ENCODE peak calls at places on chromosome 4, in six cellular contexts. P is trophoblast cell, I is IMR-90, B is H9, S is H1, W is neuronal stem cell. M is an unnamed sample.
A peak's percentile ranks its signal among the peaks of the same experiment; 100 is the strongest.

GRCh38 chr4:87819281-87819919 is 13.4 kb upstream of the MEPE start:
- DNase-seq in P (peak; percentile 50), I (peak; percentile 85), B (peak; percentile 55), S (no peak), W (no peak), M (peak; percentile 77)

GRCh38 chr4:52966781-52967180 is 104.7 kb downstream of the RASL11B start:
- DNase-seq in P (no peak), I (no peak), B (no peak), S (no peak), W (no peak), M (no peak)

GRCh38 chr4:37976513-37976912 is 16.3 kb downstream of the PTTG2 start:
- DNase-seq in P (peak; percentile 75), I (no peak), B (no peak), S (no peak), W (no peak), M (no peak)

GRCh38 chr4:2290974-2291704 is 29.2 kb upstream of the MXD4 start:
- DNase-seq in P (no peak), I (no peak), B (no peak), S (peak; percentile 45), W (no peak), M (no peak)

GRCh38 chr4:184787766-184788503 is 37.8 kb downstream of the ACSL1 start:
- DNase-seq in P (no peak), I (no peak), B (no peak), S (no peak), W (no peak), M (no peak)

GRCh38 chr4:53545238-53545637 is 46.0 kb downstream of the LNX1 start:
- DNase-seq in P (no peak), I (no peak), B (no peak), S (no peak), W (no peak), M (no peak)

GRCh38 chr4:57424231-57424897 is 314.2 kb upstream of the IGFBP7 start:
- DNase-seq in P (peak; percentile 66), I (peak; percentile 14), B (no peak), S (no peak), W (no peak), M (no peak)

GRCh38 chr4:155854597-155855226 is 11.4 kb downstream of the ASIC5 start:
- DNase-seq in P (no peak), I (peak; percentile 86), B (no peak), S (no peak), W (peak; percentile 46), M (peak; percentile 65)

GRCh38 chr4:124940387-124940786 is 227.9 kb upstream of the ANKRD50 start:
- DNase-seq in P (peak; percentile 4), I (peak; percentile 98), B (no peak), S (no peak), W (no peak), M (peak; percentile 79)
- H2AFZ ChIP-seq in P (no peak overlapping the region), I (no peak overlapping the region), B (no peak overlapping the region), S (no peak overlapping the region), W (no peak overlapping the region), M (no peak overlapping the region)

DNA sequence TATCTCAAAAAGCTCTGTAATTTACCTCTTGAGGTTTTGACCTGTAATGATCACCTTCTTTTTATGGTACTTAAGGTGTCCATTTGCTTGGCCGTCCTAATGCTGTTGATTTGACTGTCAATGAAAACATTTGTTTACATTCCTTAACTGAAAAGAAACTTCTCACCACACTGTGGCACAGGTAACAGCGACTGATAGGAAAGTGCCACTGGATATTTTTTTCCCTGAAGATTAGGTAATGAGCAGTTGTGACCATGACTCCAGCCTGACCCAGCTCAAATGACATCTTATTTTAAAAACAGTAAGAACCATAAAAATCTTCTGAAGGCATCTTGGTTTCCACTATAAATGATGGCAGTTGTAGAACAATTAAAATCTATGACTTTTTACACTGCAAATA is 87.6 kb downstream of the HHIP start:
- DNase-seq in P (no peak), I (no peak), B (no peak), S (no peak), W (no peak), M (no peak)
- H4K91ac ChIP-seq in P (no peak overlapping the region), I (no peak overlapping the region), B (no peak overlapping the region), S (no peak overlapping the region), W (no peak overlapping the region), M (no peak overlapping the region)

DNA sequence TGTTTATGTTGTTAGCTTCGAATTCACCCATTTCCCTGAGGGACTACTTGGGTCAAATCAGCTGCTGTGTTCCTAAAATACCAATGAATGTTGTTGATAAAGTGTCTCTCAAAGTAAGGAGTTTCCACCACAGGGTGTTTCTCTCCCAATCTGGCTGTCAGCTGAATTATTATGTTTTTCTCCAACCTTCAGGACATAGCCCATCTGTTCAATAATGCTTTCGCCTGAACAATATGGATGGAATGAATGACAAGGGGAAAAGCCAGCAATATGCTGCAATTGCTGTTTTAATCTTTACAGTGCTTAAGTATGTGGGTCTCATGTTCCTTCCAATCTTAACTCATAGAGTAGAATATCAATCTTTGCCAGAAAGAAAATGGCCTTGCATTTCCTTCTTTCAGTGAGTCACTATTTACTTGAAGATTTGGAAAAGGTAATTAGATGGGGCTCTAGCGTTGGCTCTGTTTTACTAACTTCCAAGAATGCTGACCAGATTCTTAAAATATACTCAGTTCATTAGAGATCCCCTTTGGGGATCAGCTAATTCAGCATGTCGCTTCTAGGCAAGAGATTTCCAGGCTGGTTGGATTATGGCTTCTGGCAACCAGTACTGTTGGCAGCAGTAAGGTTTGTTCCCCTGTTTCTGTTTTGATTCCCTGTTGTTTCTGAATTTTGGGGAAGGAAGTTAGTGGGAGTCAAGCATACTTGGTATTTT is 410.5 kb downstream of the PPP3CA start:
- DNase-seq in P (no peak), I (no peak), B (no peak), S (no peak), W (no peak), M (no peak)
- H2AFZ ChIP-seq in P (no peak overlapping the region), I (no peak overlapping the region), B (no peak overlapping the region), S (no peak overlapping the region), W (no peak overlapping the region), M (no peak overlapping the region)

DNA sequence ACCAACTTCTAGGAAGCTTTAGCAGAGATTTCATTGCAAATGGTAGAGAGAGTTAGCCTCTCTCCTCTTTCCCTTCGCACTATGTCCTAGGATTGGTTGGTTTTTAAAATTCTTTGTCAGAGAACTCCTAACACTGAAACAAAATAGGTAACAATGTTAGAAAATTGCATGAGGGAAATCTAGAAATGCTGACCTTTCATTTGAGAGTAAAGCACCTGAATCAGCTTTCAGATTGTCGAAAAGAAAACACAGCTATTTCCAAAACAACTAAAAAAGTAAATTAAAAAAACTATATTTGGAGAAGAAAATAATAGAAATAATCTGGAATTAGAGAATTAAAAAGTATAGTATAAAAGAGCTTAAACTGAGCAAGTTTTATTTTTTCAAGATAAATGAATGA is 108.1 kb upstream of the GK2 start:
- DNase-seq in P (no peak), I (no peak), B (no peak), S (no peak), W (no peak), M (no peak)
- H4K91ac ChIP-seq in P (no peak overlapping the region), I (no peak overlapping the region), B (no peak overlapping the region), S (no peak overlapping the region), W (no peak overlapping the region), M (no peak overlapping the region)

GRCh38 chr4:85376285-85376684 is 98.7 kb upstream of the ARHGAP24 start:
- DNase-seq in P (no peak), I (no peak), B (no peak), S (no peak), W (no peak), M (no peak)
- H2AFZ ChIP-seq in P (no peak overlapping the region), I (no peak overlapping the region), B (no peak overlapping the region), S (no peak overlapping the region), W (no peak overlapping the region), M (no peak overlapping the region)

GRCh38 chr4:129783596-129783995 is 687.6 kb downstream of the C4orf33 start:
- DNase-seq in P (no peak), I (no peak), B (no peak), S (no peak), W (no peak), M (no peak)
- H4K91ac ChIP-seq in P (no peak overlapping the region), I (no peak overlapping the region), B (no peak overlapping the region), S (no peak overlapping the region), W (no peak overlapping the region), M (no peak overlapping the region)

GRCh38 chr4:17760602-17761001 is 20.8 kb downstream of the FAM184B start:
- DNase-seq in P (no peak), I (no peak), B (no peak), S (no peak), W (no peak), M (no peak)
- H2AFZ ChIP-seq in P (no peak overlapping the region), I (no peak overlapping the region), B (no peak overlapping the region), S (no peak overlapping the region), W (peak overlapping the region; percentile 21), M (no peak overlapping the region)

DNA sequence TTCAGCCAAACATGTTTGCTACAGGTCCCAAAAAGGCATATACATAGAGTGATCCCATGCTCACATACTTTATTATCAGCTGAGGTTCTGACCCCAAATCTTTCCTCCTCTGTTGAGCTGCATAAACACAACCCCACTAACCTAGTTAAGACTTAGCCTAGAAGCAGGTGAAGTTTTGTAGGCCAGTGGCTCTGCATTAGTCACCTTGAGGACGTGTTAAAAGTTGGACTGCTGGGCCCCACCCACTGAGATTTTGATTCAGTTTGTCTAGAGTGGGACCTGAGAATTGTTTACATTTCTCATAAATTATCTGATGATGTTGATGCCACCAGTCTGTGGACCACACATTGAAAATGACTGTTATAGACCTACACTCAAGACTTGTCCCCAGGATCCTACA is 43.8 kb upstream of the GAB1 start:
- DNase-seq in P (no peak), I (no peak), B (no peak), S (no peak), W (no peak), M (no peak)
- H4K91ac ChIP-seq in P (no peak overlapping the region), I (no peak overlapping the region), B (no peak overlapping the region), S (no peak overlapping the region), W (no peak overlapping the region), M (no peak overlapping the region)

GRCh38 chr4:100189820-100190642 is at the start of gene DDIT4L:
- DNase-seq in P (peak; percentile 13), I (peak; percentile 37), B (peak; percentile 84), S (peak; percentile 78), W (peak; percentile 44), M (peak; percentile 56)

GRCh38 chr4:100190643-100191600 is 654 bp upstream of the DDIT4L start:
- DNase-seq in P (peak; percentile 4), I (peak; percentile 37), B (peak; percentile 36), S (peak; percentile 61), W (peak; percentile 36), M (peak; percentile 60)

GRCh38 chr4:100184787-100185186 is 5.5 kb downstream of the DDIT4L start:
- DNase-seq in P (no peak), I (no peak), B (no peak), S (no peak), W (no peak), M (no peak)

GRCh38 chr4:100187781-100188180 is 2.5 kb downstream of the DDIT4L start:
- DNase-seq in P (no peak), I (no peak), B (no peak), S (no peak), W (no peak), M (no peak)

GRCh38 chr4:100188829-100189228 is 1.4 kb downstream of the DDIT4L start:
- DNase-seq in P (no peak), I (no peak), B (no peak), S (no peak), W (no peak), M (no peak)
- H2AFZ ChIP-seq in P (no peak overlapping the region), I (no peak overlapping the region), B (no peak overlapping the region), S (no peak overlapping the region), W (no peak overlapping the region), M (no peak overlapping the region)

DNA sequence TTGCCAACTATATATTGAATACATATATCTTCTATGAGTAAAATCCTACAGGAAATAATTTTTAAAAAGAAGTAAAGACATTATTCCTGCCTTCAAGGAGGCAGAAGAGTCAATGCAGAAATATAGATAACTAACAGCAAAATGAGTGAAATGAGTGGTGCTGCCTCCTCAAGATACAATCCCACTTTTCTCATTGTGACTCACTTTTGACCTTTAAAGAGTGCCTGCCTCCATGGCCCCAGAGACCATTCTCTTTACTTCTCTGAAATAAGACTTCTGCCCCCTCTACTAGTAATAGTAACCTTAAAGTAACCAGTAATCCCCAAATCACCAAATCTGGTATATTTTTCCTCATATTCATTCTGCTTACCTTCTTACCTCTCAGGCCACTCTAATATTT is 15.5 kb downstream of the SLC10A7 start:
- DNase-seq in P (no peak), I (no peak), B (no peak), S (no peak), W (no peak), M (no peak)
- H4K91ac ChIP-seq in P (no peak overlapping the region), I (no peak overlapping the region), B (no peak overlapping the region), S (no peak overlapping the region), W (no peak overlapping the region), M (no peak overlapping the region)

M was measured in mesenchymal stem cell.